ENCODE peak calls at places on chromosomes 3 and 15, in nine cellular contexts. Y is AG04450; U is CD8-positive, alpha-beta T cell; P is IMR-90; W is colonic mucosa; J is cardiac muscle cell; O is hepatocyte; N is H9; C is A549. V is an unnamed sample. For H3K9me3, the result is how much of the 10 kb centered on the place peaks cover.

GRCh38 chr3:13073042-13073906 is at the start of gene IQSEC1:
- DNase-seq in Y (no peak), U (peak), P (peak), W (peak), J (peak), O (peak), N (peak), C (no peak), V (peak)

GRCh38 chr3:46867550-46867898 is 4.3 kb upstream of the MYL3 start:
- DNase-seq in Y (no peak), U (no peak), P (no peak), W (peak), J (peak), O (no peak), N (no peak), C (no peak), V (no peak)

GRCh38 chr3:71197841-71198565 is 385.5 kb downstream of the FOXP1 start:
- DNase-seq in Y (no peak), U (no peak), P (no peak), W (no peak), J (no peak), O (no peak), N (no peak), C (no peak), V (no peak)

GRCh38 chr3:31364711-31365110 is 168.0 kb upstream of the STT3B start:
- DNase-seq in Y (no peak), U (no peak), P (peak), W (no peak), J (peak), O (no peak), N (no peak), C (no peak), V (no peak)

GRCh38 chr15:92880796-92881569 is 19.1 kb upstream of the CHD2 start:
- DNase-seq in Y (no peak), U (no peak), P (no peak), W (peak), J (peak), O (peak), N (no peak), C (no peak), V (no peak)

GRCh38 chr3:102078864-102079808 is 229.8 kb downstream of the NFKBIZ start:
- DNase-seq in Y (no peak), U (no peak), P (no peak), W (peak), J (no peak), O (no peak), N (no peak), C (no peak), V (no peak)

GRCh38 chr3:39165518-39165917 is 12.1 kb upstream of the CSRNP1 start:
- DNase-seq in Y (no peak), U (no peak), P (no peak), W (no peak), J (no peak), O (no peak), N (no peak), C (no peak), V (no peak)

GRCh38 chr15:26690778-26691177 is 82.1 kb downstream of the GABRB3 start:
- DNase-seq in Y (no peak), U (no peak), P (no peak), W (no peak), J (no peak), O (no peak), N (no peak), C (no peak), V (no peak)

GRCh38 chr15:91793771-91794170 is 59.7 kb upstream of the SLCO3A1 start:
- DNase-seq in Y (no peak), U (no peak), P (no peak), W (no peak), J (no peak), O (no peak), N (no peak), C (no peak), V (no peak)

GRCh38 chr3:72657666-72658065 is 190.6 kb downstream of the SHQ1 start:
- DNase-seq in Y (no peak), U (peak), P (no peak), W (peak), J (no peak), O (no peak), N (no peak), C (no peak), V (no peak)

DNA sequence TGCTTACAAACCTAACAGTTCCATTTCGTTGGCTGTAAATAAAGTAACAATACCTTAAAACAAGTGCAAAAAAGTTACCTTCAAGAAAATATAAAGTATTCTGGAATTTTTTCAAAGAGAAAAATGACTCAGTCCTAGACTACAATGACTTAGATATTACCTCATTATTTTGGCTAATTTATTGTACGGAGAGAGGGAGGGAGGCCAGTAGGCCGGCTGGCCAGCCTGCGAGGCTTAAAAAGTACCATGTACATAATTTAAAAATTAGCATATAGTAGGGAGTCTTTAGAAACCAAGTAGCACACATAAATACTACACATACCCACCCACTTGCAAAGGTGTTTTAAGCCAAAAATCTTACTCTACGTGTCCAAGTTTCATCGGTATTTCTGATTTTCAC is 41.9 kb upstream of the MAP4 start:
- DNase-seq in Y (no peak), U (no peak), P (no peak), W (no peak), J (no peak), O (no peak), N (no peak), C (no peak), V (no peak)
- H3K9me3 ChIP-seq in Y (under half), U (under half), P (under half), W (under half), J (under half), O (under half), N (under half), C (under half), V (under half)

GRCh38 chr3:108510496-108510895 is at the start of gene MYH15:
- DNase-seq in Y (no peak), U (no peak), P (no peak), W (no peak), J (no peak), O (no peak), N (no peak), C (no peak), V (no peak)

GRCh38 chr3:108509873-108510272 is 523 bp downstream of the MYH15 start:
- DNase-seq in Y (no peak), U (no peak), P (no peak), W (no peak), J (no peak), O (no peak), N (no peak), C (no peak), V (no peak)

GRCh38 chr3:108512671-108513070 is 2.3 kb upstream of the MYH15 start:
- DNase-seq in Y (no peak), U (no peak), P (no peak), W (no peak), J (no peak), O (no peak), N (no peak), C (no peak), V (no peak)

GRCh38 chr3:108511490-108511889 is 1.1 kb upstream of the MYH15 start:
- DNase-seq in Y (no peak), U (no peak), P (no peak), W (no peak), J (no peak), O (no peak), N (no peak), C (no peak), V (no peak)

DNA sequence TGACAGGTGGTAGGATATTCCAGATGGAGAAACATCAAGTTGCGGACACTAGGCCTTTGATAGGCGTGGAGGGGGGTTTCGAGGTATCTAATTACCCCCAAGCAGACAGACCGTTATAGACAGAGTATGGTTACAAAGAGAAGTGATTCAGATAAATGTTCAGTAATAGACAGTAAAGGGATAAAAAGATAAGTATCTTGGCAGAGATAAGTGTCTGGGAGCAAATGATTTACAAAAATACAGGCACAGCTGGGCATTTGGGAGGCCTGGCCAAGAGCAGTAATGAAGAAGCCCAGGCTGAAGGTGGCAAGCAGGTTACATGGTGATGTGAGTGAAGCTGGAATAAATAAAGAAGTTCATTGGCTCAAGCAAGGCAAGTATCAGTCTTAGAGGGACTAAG is 659 bp upstream of the MYH15 start:
- DNase-seq in Y (no peak), U (no peak), P (no peak), W (no peak), J (no peak), O (no peak), N (no peak), C (no peak), V (no peak)
- H3K9me3 ChIP-seq in Y (under half), U (under half), P (under half), W (under half), J (under half), O (under half), N (under half), C (under half), V (under half)

GRCh38 chr3:188448813-188449212 is 294.9 kb downstream of the LPP start:
- DNase-seq in Y (no peak), U (no peak), P (no peak), W (no peak), J (no peak), O (no peak), N (no peak), C (no peak), V (no peak)
- H3K9me3 ChIP-seq in Y (under half), U (under half), P (under half), W (under half), J (under half), O (under half), N (under half), C (under half), V (under half)

GRCh38 chr3:5840091-5840490 is 652.6 kb downstream of the EDEM1 start:
- DNase-seq in Y (no peak), U (no peak), P (no peak), W (no peak), J (no peak), O (no peak), N (no peak), C (no peak), V (no peak)
- H3K9me3 ChIP-seq in Y (under half), U (under half), P (under half), W (under half), J (under half), O (under half), N (under half), C (under half), V (under half)

GRCh38 chr15:22258402-22259150 is 178.2 kb downstream of the OR4M2 start:
- DNase-seq in Y (no peak), U (no peak), P (no peak), W (no peak), J (no peak), O (no peak), N (no peak), C (peak), V (no peak)
- H3K9me3 ChIP-seq in Y (half or more), U (under half), P (under half), W (under half), J (under half), O (under half), N (half or more), C (under half), V (under half)

GRCh38 chr3:98978068-98978811 is 76.7 kb upstream of the DCBLD2 start:
- DNase-seq in Y (no peak), U (no peak), P (no peak), W (no peak), J (no peak), O (no peak), N (no peak), C (no peak), V (no peak)
- H3K9me3 ChIP-seq in Y (under half), U (under half), P (under half), W (under half), J (under half), O (under half), N (under half), C (under half), V (under half)

DNA sequence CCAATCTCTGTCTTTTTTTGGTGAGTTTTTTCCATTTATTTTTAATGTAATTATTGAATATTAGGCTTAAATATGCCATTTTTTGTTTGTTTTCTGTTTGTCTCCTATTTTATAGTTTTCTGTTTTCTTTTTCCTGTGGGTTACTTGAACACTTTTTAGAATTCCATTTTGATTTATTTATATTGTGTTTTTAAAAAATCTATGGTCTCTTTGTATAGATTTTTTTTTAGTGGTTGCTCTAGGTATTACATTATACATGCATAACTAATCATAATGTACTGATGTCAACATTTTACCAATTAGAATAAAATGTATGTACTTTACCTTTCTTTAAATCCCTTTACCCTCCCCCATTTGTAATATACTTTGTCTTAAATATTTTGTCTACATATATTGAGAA is 56.2 kb downstream of the RASA2 start:
- DNase-seq in Y (no peak), U (no peak), P (no peak), W (no peak), J (no peak), O (no peak), N (no peak), C (no peak), V (no peak)
- H3K9me3 ChIP-seq in Y (under half), U (under half), P (under half), W (under half), J (under half), O (under half), N (under half), C (under half), V (under half)

GRCh38 chr15:23532019-23532418 is 33.5 kb upstream of the MKRN3 start:
- DNase-seq in Y (no peak), U (no peak), P (no peak), W (no peak), J (peak), O (peak), N (no peak), C (peak), V (no peak)
- H3K9me3 ChIP-seq in Y (under half), U (under half), P (under half), W (under half), J (under half), O (under half), N (under half), C (under half), V (under half)

GRCh38 chr3:128859573-128860154 is 19.8 kb upstream of the ACAD9 start:
- DNase-seq in Y (no peak), U (no peak), P (no peak), W (no peak), J (peak), O (no peak), N (no peak), C (peak), V (no peak)
- H3K9me3 ChIP-seq in Y (under half), U (under half), P (under half), W (under half), J (under half), O (under half), N (under half), C (under half), V (under half)

GRCh38 chr15:25053000-25053815 is 98.4 kb downstream of the SNRPN start:
- DNase-seq in Y (no peak), U (no peak), P (no peak), W (peak), J (no peak), O (no peak), N (peak), C (no peak), V (no peak)
- H3K9me3 ChIP-seq in Y (half or more), U (half or more), P (half or more), W (under half), J (under half), O (half or more), N (half or more), C (half or more), V (half or more)